ENCODE peak calls at places on chromosomes 2 and 18, in nine cellular contexts. E is HT1080; D is H9; S is GOT3; V is EL; R is heart right ventricle; F is A172; M is activated effector memory CD4-positive, alpha-beta T cell treated with Interleukin-2 at 50 U/mL for 16 hours; I is GM10248. N is an unnamed sample.
A peak's percentile ranks its signal among the peaks of the same experiment; 100 is the strongest.

GRCh38 chr2:233498126-233498525 is 68.5 kb downstream of the USP40 start:
- DNase-seq in I (no peak), F (no peak), R (no peak), M (no peak), V (no peak), S (no peak), D (no peak), E (no peak), N (no peak)

GRCh38 chr2:238139141-238139840 is 823 bp downstream of the KLHL30 start:
- DNase-seq in M (no peak), D (peak; percentile 63), E (no peak), I (peak; percentile 75), S (no peak), F (no peak), V (no peak), R (no peak), N (no peak)

GRCh38 chr18:23049698-23050373 is 85.4 kb upstream of the CABLES1 start:
- DNase-seq in D (no peak), I (no peak), F (no peak), S (no peak), E (no peak), V (peak; percentile 22), M (no peak), R (no peak), N (no peak)

GRCh38 chr2:114784890-114785583 is 342.6 kb downstream of the DPP10 start:
- DNase-seq in I (no peak), F (no peak), M (no peak), V (no peak), S (no peak), R (no peak), D (no peak), E (no peak), N (no peak)

GRCh38 chr2:240603846-240604245 is 17.3 kb downstream of the CAPN10 start:
- DNase-seq in S (no peak), M (no peak), I (no peak), F (no peak), R (no peak), E (no peak), D (no peak), V (no peak), N (no peak)

GRCh38 chr2:233384811-233385488 is 30.7 kb downstream of the DGKD start:
- DNase-seq in M (no peak), D (no peak), S (no peak), I (no peak), R (no peak), E (no peak), F (no peak), V (no peak), N (no peak)

GRCh38 chr2:176283669-176284068 is 14.4 kb downstream of the MTX2 start:
- DNase-seq in R (no peak), V (no peak), S (no peak), F (no peak), D (no peak), E (no peak), M (no peak), I (no peak), N (no peak)

GRCh38 chr18:78911751-78912283 is 67.8 kb upstream of the SALL3 start:
- DNase-seq in I (no peak), F (no peak), D (peak; percentile 10), E (no peak), V (no peak), S (no peak), R (no peak), M (no peak), N (no peak)

GRCh38 chr18:34978953-34979608 is 62.1 kb upstream of the MAPRE2 start:
- DNase-seq in E (peak; percentile 99), F (peak; percentile 96), D (peak; percentile 38), M (peak; percentile 36), R (peak; percentile 59), S (peak; percentile 33), I (peak; percentile 21), V (peak; percentile 95), N (peak; percentile 94)

GRCh38 chr18:25503567-25504081 is 151.7 kb upstream of the ZNF521 start:
- DNase-seq in V (peak; percentile 71), S (no peak), F (no peak), E (peak; percentile 69), M (no peak), I (no peak), R (peak; percentile 63), D (peak; percentile 44), N (no peak)

GRCh38 chr18:30486856-30487255 is 555.7 kb downstream of the DSC3 start:
- DNase-seq in M (no peak), R (no peak), S (no peak), F (peak; percentile 5), D (no peak), E (peak; percentile 39), V (peak; percentile 6), I (no peak), N (no peak)

GRCh38 chr2:70647873-70648481 is 94.4 kb upstream of the TGFA start:
- DNase-seq in D (peak; percentile 87), R (peak; percentile 41), F (peak; percentile 71), V (peak; percentile 53), E (peak; percentile 75), M (peak; percentile 60), I (peak; percentile 54), S (peak; percentile 35), N (peak; percentile 12)

GRCh38 chr2:74927617-74928016 is 30.8 kb upstream of the POLE4 start:
- DNase-seq in D (no peak), V (no peak), S (no peak), E (no peak), I (no peak), R (no peak), M (no peak), F (no peak), N (no peak)

GRCh38 chr2:47056374-47056773 is 98.7 kb downstream of the STPG4 start:
- DNase-seq in D (no peak), R (no peak), M (no peak), E (no peak), V (peak; percentile 86), S (no peak), I (no peak), F (no peak), N (no peak)

GRCh38 chr2:145464901-145465300 is 945.0 kb upstream of the ZEB2 start:
- DNase-seq in R (no peak), D (no peak), E (no peak), V (no peak), F (no peak), I (no peak), M (no peak), S (no peak), N (no peak)

GRCh38 chr18:12236934-12237832 is 17.0 kb upstream of the CIDEA start:
- DNase-seq in I (peak; percentile 84), E (peak; percentile 33), M (peak; percentile 26), D (peak; percentile 86), R (peak; percentile 70), F (peak; percentile 46), V (peak; percentile 55), S (peak; percentile 24), N (peak; percentile 9)

GRCh38 chr2:206282746-206283145 is 8.3 kb downstream of the ZDBF2 start:
- DNase-seq in M (no peak), D (no peak), S (no peak), I (no peak), V (no peak), R (no peak), E (no peak), F (no peak), N (no peak)

N was measured in NCI-H748 treated with DMSO at 0.1 percent for 48 hours.